ENCODE peak calls at places on chromosome X, in four cellular contexts. N, C, X and D are unnamed samples.

GRCh38 chrX:119488749-119489148 is 20.5 kb downstream of the SLC25A5 start:
- DNase-seq in N (peak), X (peak), C (no peak), D (peak)

GRCh38 chrX:38437093-38437492 is 84.7 kb downstream of the OTC start:
- DNase-seq in C (no peak), N (no peak), X (no peak), D (no peak)

GRCh38 chrX:14591976-14592375 is 62.6 kb downstream of the GLRA2 start:
- DNase-seq in C (no peak), X (no peak), N (no peak), D (no peak)

GRCh38 chrX:8304668-8305067 is 133.6 kb upstream of the VCX2 start:
- DNase-seq in C (no peak), N (no peak), X (no peak), D (no peak)

GRCh38 chrX:18047440-18047940 is 173.2 kb downstream of the BEND2 start:
- DNase-seq in C (no peak), N (no peak), X (no peak), D (no peak)

GRCh38 chrX:14491689-14492088 is 37.6 kb upstream of the GLRA2 start:
- DNase-seq in X (no peak), N (no peak), C (no peak), D (no peak)

GRCh38 chrX:143027262-143027661 is 1.5 kb downstream of the SPANXN4 start:
- DNase-seq in N (no peak), C (no peak), X (no peak), D (no peak)

GRCh38 chrX:147890766-147891165 is 21.0 kb upstream of the FMR1 start:
- DNase-seq in N (no peak), X (no peak), C (no peak), D (no peak)

GRCh38 chrX:34223574-34223973 is 91.5 kb upstream of the FAM47A start:
- DNase-seq in C (no peak), X (no peak), N (no peak), D (no peak)

GRCh38 chrX:107849747-107850478 is 24.2 kb downstream of the MID2 start:
- DNase-seq in X (no peak), N (no peak), C (no peak), D (no peak)

GRCh38 chrX:53223955-53224859 is 800 bp downstream of the KDM5C start:
- DNase-seq in N (peak), C (no peak), X (peak), D (peak)

GRCh38 chrX:139234898-139235297 is 295.6 kb upstream of the F9 start:
- DNase-seq in C (no peak), X (no peak), N (no peak), D (no peak)

GRCh38 chrX:52983526-52983925 is 25.2 kb upstream of the FAM156A start:
- DNase-seq in C (no peak), X (no peak), N (no peak), D (no peak)

GRCh38 chrX:154411981-154412340 is 622 bp downstream of the TAFAZZIN start:
- DNase-seq in C (no peak), X (peak), N (peak), D (peak)

DNA sequence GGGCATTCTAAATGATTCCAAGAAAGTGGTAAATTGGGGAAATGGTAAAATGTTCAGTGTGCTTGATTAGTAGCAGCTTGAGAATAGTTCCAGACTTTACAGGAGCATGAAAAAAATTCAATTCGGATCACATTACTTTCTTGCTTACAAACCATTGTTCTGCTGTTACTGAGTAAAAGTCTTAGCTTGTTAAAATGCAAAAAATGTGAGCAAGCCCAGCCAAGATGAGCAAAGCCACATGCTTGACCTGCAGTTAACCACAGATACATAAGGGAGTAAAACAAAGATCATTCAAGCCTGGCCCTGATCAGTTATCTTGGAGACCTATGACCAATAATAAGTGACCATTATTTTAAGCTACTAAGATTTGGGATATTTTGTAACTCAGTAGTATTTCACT is 562.9 kb upstream of the MAGEB2 start:
- DNase-seq in X (no peak), C (no peak), N (no peak), D (no peak)
- TF ChIP-seq SMC3 in X (no peak), C (no peak), N (no peak), D (no peak)

GRCh38 chrX:68827256-68827655 is 1.6 kb upstream of the EFNB1 start:
- DNase-seq in N (no peak), C (no peak), X (no peak), D (no peak)

GRCh38 chrX:68829594-68830485 is 1.0 kb downstream of the EFNB1 start:
- DNase-seq in X (peak), C (no peak), N (peak), D (no peak)

GRCh38 chrX:68828740-68829593 is at the start of gene EFNB1:
- DNase-seq in C (peak), X (peak), N (peak), D (peak)

GRCh38 chrX:68826113-68826980 is 2.5 kb upstream of the EFNB1 start:
- DNase-seq in N (no peak), X (no peak), C (no peak), D (peak)

DNA sequence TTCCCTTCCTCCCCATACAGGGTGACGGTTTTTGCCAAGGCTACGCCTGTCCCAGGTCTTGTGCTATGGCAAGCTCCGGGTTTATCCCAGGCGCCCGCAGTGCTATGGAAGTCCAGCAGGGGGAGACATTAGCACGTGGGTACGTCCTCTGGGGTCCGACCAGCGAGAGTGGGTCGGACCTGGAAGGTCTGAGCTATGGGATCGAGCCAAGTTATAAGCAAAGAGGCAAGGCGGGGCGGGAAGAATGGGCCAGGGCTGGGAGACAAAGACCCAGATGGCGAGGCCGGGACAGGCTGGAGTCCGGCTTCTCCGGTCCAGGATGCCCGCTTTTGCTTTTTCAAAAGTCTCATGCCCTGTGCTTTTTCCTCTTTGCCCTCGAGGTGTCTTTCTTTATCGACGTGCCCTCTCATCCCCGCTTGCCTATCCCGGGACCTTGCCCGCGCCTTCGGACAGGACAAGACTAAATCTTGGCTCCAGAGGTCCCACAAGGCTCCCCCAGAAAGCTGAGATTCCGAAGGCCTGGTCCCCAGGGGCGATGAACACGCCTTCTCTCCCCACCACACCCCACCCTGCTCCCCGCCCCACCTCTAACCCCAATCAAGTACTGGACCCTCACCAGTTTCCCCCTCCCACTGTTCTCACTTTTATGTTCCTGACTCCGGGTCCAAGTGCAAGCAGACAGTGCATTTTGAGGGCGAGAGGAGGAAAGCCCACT is 816 bp upstream of the EFNB1 start:
- DNase-seq in C (no peak), X (peak), N (peak), D (peak)
- TF ChIP-seq YY1 in C (peak), X (no peak), N (no peak), D (no peak)

DNA sequence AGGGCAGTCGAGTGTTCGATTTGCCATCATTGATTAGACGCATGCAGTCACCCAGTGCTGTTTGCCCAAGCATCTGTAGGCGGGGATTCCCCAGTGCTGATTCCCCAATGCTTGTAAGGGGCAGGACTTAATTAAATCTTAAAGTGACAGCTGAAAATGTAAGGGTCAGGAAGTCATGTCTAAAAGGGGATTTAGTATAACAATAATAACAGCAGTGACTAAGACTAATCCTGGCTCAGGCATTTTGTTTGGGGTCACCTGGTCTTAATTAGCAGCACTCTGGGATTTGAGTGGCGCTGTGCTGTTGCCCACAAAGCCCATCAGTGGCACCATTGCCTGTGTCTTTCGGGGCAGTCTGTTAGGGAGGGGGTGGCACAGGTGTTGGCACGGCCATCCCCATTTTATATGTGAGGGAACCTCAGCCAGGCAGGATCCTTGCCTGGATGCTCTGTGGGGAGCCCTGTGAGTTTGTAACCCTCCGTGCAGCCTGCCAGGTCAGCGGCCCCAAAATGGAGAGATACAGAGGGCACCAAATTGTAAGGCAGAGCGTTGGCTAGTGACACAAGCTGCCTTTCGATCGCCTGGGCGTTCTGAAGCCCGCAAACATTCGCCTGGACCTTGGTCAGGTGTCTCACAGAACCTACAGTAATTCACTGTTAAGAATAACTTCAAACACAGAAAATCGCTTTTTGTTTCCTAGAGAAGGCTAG is 146.7 kb downstream of the TBL1X start:
- DNase-seq in X (no peak), C (no peak), N (peak), D (peak)
- TF ChIP-seq SMC3 in X (no peak), C (no peak), N (no peak), D (no peak)

GRCh38 chrX:3811331-3812311 is 98.2 kb upstream of the PRKX start:
- DNase-seq in X (peak), C (peak), N (peak), D (peak)

GRCh38 chrX:3820170-3820569 is 106.7 kb upstream of the PRKX start:
- DNase-seq in X (no peak), N (no peak), C (no peak), D (no peak)

DNA sequence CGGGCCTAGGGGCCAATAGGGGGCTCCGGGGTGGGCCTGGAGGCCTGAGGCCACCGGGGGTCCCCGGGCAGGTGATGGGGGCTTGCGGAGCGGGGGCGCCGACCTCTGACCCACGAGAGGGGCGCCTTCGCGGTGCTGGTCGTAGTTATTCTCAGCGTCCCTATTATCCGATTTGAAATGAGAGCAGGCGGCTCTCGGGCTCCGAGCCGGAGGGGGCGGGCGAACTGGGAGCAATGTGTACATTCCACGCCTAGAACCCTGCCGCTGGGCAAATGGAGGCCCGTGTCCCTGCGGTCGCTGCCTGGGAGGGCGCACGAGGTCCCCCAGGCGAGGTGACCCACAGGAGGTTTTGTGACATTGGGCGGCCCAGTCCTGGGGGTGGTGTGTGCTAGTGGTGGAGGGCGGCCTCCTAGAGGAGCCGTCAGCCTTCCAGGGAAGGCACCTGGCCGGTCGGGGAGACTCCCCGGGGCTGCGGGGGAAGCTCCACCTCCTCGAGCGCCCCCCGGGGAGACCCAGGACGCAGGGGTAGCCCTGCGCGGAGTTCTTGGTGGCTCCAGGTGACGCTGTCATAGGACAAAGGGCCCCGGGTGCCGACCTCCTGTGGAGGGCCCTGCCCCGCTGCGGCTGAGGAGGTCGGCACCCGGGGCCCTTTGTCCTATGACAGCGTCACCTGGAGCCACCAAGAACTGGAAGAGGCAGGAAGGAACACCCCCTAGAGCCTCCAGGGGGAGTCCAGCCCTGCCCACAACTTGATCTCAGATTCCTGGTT is 102.6 kb upstream of the PRKX start:
- DNase-seq in N (peak), C (peak), X (peak), D (peak)
- TF ChIP-seq YY1 in N (no peak), C (peak), X (no peak), D (no peak)